ENCODE peak calls at places on chromosomes 6 and 20, in seven cellular contexts. J is epithelial cell of esophagus, A is MM.1S, F is pancreas, H is prostate gland, Y is left lung, M is body of pancreas. N is an unnamed sample.

GRCh38 chr6:73580247-73581149 is 59.7 kb upstream of the EEF1A1 start:
- DNase-seq in J (peak), A (peak), F (peak), H (peak), Y (peak), M (peak), N (peak)

GRCh38 chr6:39931607-39932006 is 2.7 kb downstream of the MOCS1 start:
- DNase-seq in J (no peak), A (no peak), F (no peak), H (no peak), Y (no peak), M (no peak), N (no peak)

GRCh38 chr6:126947070-126947469 is 171.4 kb upstream of the RSPO3 start:
- DNase-seq in J (no peak), A (no peak), F (no peak), H (no peak), Y (no peak), M (peak), N (no peak)

GRCh38 chr6:122008105-122009100 is 391.0 kb upstream of the HSF2 start:
- DNase-seq in J (no peak), A (no peak), F (no peak), H (no peak), Y (no peak), M (no peak), N (no peak)

GRCh38 chr6:42257063-42257462 is 39.4 kb upstream of the MRPS10 start:
- DNase-seq in J (no peak), A (no peak), F (no peak), H (no peak), Y (no peak), M (no peak), N (no peak)

GRCh38 chr6:19865178-19865577 is 28.0 kb downstream of the ID4 start:
- DNase-seq in J (no peak), A (no peak), F (no peak), H (no peak), Y (no peak), M (no peak), N (no peak)

GRCh38 chr6:89411269-89412070 is 603 bp downstream of the RRAGD start:
- DNase-seq in J (no peak), A (peak), F (peak), H (no peak), Y (peak), M (peak), N (no peak)

GRCh38 chr6:159778542-159778941 is 10.9 kb downstream of the TCP1 start:
- DNase-seq in J (no peak), A (no peak), F (no peak), H (no peak), Y (no peak), M (no peak), N (no peak)

GRCh38 chr6:166313255-166314070 is 5.3 kb upstream of the PRR18 start:
- DNase-seq in J (peak), A (peak), F (peak), H (no peak), Y (no peak), M (peak), N (peak)

GRCh38 chr6:56101141-56101553 is 146.2 kb downstream of the COL21A1 start:
- DNase-seq in J (peak), A (no peak), F (no peak), H (no peak), Y (no peak), M (no peak), N (peak)

GRCh38 chr6:28488916-28489365 is 26.7 kb downstream of the GPX6 start:
- DNase-seq in J (peak), A (peak), F (no peak), H (no peak), Y (no peak), M (no peak), N (peak)

GRCh38 chr6:150373260-150373701 is 4.5 kb downstream of the IYD start:
- DNase-seq in J (peak), A (no peak), F (no peak), H (no peak), Y (no peak), M (no peak), N (peak)

GRCh38 chr20:10761232-10761631 is 87.4 kb upstream of the JAG1 start:
- DNase-seq in J (peak), A (no peak), F (peak), H (no peak), Y (no peak), M (peak), N (no peak)

GRCh38 chr20:24163501-24163900 is 174.9 kb upstream of the GGTLC1 start:
- DNase-seq in J (peak), A (no peak), F (no peak), H (no peak), Y (no peak), M (no peak), N (no peak)

GRCh38 chr20:14928083-14928482 is 590.7 kb upstream of the FLRT3 start:
- DNase-seq in J (peak), A (no peak), F (no peak), H (no peak), Y (no peak), M (no peak), N (no peak)

GRCh38 chr20:63702036-63702665 is 5.6 kb downstream of the ARFRP1 start:
- DNase-seq in J (no peak), A (no peak), F (no peak), H (no peak), Y (no peak), M (peak), N (no peak)

GRCh38 chr6:53741417-53741816 is 53.4 kb upstream of the LRRC1 start:
- DNase-seq in J (no peak), A (no peak), F (no peak), H (no peak), Y (peak), M (no peak), N (no peak)

GRCh38 chr6:116929825-116930224 is 52.8 kb downstream of the RFX6 start:
- DNase-seq in J (no peak), A (no peak), F (no peak), H (no peak), Y (no peak), M (no peak), N (no peak)

GRCh38 chr20:37729452-37729851 is 35.6 kb downstream of the CTNNBL1 start:
- DNase-seq in J (no peak), A (no peak), F (no peak), H (no peak), Y (no peak), M (no peak), N (no peak)

GRCh38 chr6:112153926-112154621 is 66.7 kb downstream of the FAM229B start:
- DNase-seq in J (peak), A (no peak), F (no peak), H (no peak), Y (no peak), M (no peak), N (no peak)

GRCh38 chr6:169811521-169812256 is 60.3 kb downstream of the ERMARD start:
- DNase-seq in J (no peak), A (no peak), F (no peak), H (no peak), Y (peak), M (no peak), N (no peak)

GRCh38 chr20:52965380-52965779 is 6.8 kb upstream of the TSHZ2 start:
- DNase-seq in J (no peak), A (no peak), F (no peak), H (no peak), Y (no peak), M (no peak), N (no peak)

GRCh38 chr6:137880633-137881521 is 13.8 kb downstream of the TNFAIP3 start:
- DNase-seq in J (no peak), A (no peak), F (no peak), H (no peak), Y (no peak), M (no peak), N (no peak)

GRCh38 chr6:168276576-168277273 is 42.9 kb downstream of the DACT2 start:
- DNase-seq in J (no peak), A (no peak), F (no peak), H (no peak), Y (no peak), M (no peak), N (no peak)

GRCh38 chr20:59010321-59010994 is 3.4 kb upstream of the CTSZ start:
- DNase-seq in J (peak), A (no peak), F (peak), H (no peak), Y (peak), M (no peak), N (no peak)

GRCh38 chr20:62165762-62166399 is 16.9 kb upstream of the MTG2 start:
- DNase-seq in J (no peak), A (no peak), F (no peak), H (no peak), Y (no peak), M (no peak), N (no peak)

DNA sequence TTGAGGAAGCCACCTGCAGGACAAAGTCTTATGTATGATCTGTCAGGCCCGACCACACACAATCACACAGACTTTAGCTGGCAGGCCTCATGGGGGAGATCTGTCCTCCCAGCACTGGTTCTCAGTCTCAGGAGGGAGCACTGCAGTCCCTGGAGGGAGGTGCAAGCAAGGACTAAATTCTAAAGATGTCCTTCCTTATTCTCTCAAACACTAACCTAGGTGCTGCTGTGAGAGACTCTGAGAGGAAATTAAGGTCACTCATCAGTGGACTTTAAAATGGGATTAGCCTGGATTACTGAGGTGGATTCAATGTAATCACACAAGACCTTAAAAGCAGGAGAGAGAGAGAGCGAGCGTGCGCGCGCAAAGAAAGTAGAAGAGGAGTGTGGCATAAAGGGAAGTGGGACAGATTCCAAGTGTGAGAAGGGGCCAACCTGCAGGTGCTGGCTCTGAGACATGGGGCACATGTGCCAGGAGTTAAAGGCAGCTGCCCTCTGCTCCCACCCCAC is 14.3 kb downstream of the GLO1 start:
- DNase-seq in J (no peak), A (no peak), F (no peak), H (no peak), Y (no peak), M (no peak), N (no peak)
- TF ChIP-seq CTCF in J (no peak), A (no peak), F (no peak), H (no peak), Y (no peak), M (no peak), N (no peak)

GRCh38 chr6:5674723-5675122 is 332.0 kb downstream of the NRN1 start:
- DNase-seq in J (no peak), A (no peak), F (no peak), H (no peak), Y (no peak), M (no peak), N (no peak)
- H3K4me3 ChIP-seq in J (no peak), A (no peak), F (no peak), H (no peak), Y (no peak), M (no peak), N (no peak)

GRCh38 chr6:92122746-92123145 is 1296.6 kb downstream of the EPHA7 start:
- DNase-seq in J (peak), A (peak), F (no peak), H (no peak), Y (no peak), M (no peak), N (no peak)
- TF ChIP-seq CTCF in J (peak), A (peak), F (no peak), H (peak), Y (peak), M (no peak), N (no peak)

DNA sequence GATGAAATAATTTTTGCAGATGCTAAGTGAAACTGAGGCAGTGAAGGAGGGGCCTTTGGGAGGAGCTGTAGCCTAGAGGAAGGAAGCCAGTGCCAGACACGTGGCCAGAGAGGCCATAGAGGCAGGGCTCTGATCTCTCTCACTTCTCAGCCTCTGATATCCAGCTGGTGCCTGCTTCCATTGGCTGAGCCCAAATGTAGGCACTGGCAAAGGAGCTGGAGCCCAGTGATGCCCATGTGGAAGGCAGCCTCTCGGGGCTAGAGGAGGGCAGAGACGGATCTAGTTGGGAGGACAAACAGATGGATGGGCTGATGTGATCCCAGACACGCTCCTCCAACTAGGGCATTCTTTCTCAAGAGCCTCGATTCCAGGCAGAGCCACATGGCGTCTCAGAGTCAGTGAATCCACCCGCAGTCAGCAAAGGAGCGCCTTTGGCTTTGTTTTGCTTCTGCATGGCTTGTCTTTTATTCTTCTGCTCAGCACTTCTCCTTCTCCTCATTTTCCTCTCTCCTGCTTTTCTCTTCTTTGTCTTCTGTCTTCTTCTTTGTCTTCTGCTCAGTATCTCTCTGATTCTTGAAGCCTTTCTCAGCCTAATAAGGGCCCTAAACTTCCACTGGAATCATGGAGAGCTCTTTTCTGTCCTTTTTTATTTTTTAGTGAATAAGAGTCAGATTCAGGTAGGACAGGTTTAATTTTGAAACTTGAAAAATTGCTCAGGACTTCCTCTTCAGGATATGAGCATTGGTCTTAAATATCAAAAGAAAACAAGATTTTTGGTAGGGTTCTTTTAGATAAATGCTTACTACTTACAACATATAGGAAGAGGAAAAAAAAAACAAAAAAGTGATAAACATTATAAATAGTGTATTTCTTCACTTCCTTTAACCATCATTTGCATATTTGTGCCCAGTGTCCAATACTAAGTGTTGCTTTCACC is 41.8 kb downstream of the CYP24A1 start:
- DNase-seq in J (no peak), A (no peak), F (no peak), H (no peak), Y (no peak), M (no peak), N (no peak)
- H3K4me3 ChIP-seq in J (no peak), A (no peak), F (no peak), H (no peak), Y (no peak), M (no peak), N (no peak)

DNA sequence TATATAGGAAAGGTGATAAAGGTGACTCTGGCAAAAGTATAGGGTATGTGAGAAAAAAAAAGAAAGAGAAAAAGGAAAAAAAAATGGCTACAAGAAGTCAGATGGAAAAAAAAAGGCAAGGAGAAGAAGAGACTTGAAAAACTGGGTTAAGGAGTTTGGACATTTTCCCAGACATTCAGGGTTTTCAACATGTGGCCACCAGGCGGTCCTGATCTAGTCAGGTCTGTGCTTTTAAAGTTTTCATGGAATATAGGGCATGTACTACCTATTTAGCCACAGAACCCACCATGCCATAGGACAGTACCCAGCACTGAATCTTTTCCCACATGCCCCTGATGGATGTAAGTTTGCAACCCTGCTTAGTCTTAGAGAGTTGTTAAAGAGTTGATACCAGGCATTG is 433.7 kb downstream of the MAFB start:
- DNase-seq in J (peak), A (no peak), F (no peak), H (peak), Y (no peak), M (no peak), N (no peak)
- TF ChIP-seq CTCF in J (peak), A (no peak), F (no peak), H (no peak), Y (peak), M (no peak), N (no peak)

GRCh38 chr6:162852810-162853577 is 125.2 kb downstream of the PACRG start:
- DNase-seq in J (no peak), A (no peak), F (no peak), H (no peak), Y (no peak), M (no peak), N (no peak)

GRCh38 chr6:162854734-162855191 is 127.0 kb downstream of the PACRG start:
- DNase-seq in J (no peak), A (no peak), F (no peak), H (no peak), Y (no peak), M (no peak), N (no peak)

GRCh38 chr6:162854228-162854627 is 126.5 kb downstream of the PACRG start:
- DNase-seq in J (no peak), A (no peak), F (no peak), H (no peak), Y (no peak), M (no peak), N (no peak)

GRCh38 chr6:162857321-162857720 is 129.5 kb downstream of the PACRG start:
- DNase-seq in J (no peak), A (no peak), F (no peak), H (no peak), Y (no peak), M (no peak), N (no peak)

GRCh38 chr6:162856885-162857284 is 129.1 kb downstream of the PACRG start:
- DNase-seq in J (peak), A (no peak), F (peak), H (peak), Y (no peak), M (peak), N (peak)
- H3K4me3 ChIP-seq in J (peak), A (no peak), F (no peak), H (no peak), Y (no peak), M (no peak), N (peak)

DNA sequence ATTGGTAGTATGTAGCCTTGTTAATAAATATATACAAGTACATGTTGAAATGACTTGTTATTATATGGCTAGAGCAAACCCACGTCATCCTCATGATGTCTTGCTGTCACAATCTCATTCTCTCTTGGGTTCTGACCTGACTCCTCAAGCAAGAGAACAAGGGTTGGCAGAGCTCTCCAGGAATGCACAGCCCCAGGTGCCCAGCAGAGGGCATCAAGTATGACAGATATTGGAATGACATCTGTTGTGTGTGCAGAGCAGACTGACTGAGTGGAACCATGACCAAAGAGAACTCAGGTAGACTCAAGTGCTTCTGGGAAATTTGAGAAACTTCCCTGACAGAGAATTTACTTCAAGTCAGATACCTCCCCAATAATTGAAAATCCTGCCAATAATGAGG is 90.6 kb downstream of the PAX1 start:
- DNase-seq in J (no peak), A (peak), F (no peak), H (no peak), Y (no peak), M (no peak), N (no peak)
- TF ChIP-seq CTCF in J (no peak), A (peak), F (no peak), H (no peak), Y (no peak), M (no peak), N (no peak)

DNA sequence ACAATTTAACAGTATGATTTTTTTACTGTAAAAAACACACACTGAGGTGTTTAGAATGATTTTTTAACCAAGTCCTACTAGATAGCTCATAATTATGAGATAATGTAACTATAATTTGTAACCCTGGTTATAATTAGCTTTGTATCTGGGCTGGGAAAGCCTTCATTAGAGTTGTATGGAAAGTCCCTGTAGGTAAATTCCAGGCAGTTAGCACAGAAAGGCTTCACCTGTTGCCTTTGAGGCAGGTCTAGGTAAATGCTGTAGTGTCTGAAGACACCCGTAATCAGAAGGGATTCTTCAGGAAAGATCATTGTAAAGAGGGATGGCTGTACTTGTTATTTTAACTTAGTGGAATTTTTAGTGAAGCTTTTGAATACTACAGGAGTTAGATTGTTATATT is 1.9 kb downstream of the TMEM200A start:
- DNase-seq in J (no peak), A (peak), F (no peak), H (no peak), Y (no peak), M (no peak), N (no peak)
- H3K4me3 ChIP-seq in J (no peak), A (no peak), F (no peak), H (no peak), Y (peak), M (no peak), N (peak)

N was measured in AG09309.